ENCODE peak calls at places on chromosomes 11 and 22, in seven cellular contexts. One of them, this sample, is unnamed.

GRCh38 chr11:16786131-16786530 is 47.7 kb downstream of the C11orf58 start:
- DNase-seq in IMR-90: no peak
- DNase-seq in H9: no peak
- DNase-seq in mesendoderm: no peak
- DNase-seq in H1: no peak
- DNase-seq in trophoblast cell: no peak
- DNase-seq in neuronal stem cell: no peak
- DNase-seq in this sample: no peak

GRCh38 chr11:2885017-2885675 is 429 bp downstream of the CDKN1C start:
- DNase-seq in H9: no peak
- DNase-seq in H1: no peak
- DNase-seq in mesendoderm: peak; percentile 68
- DNase-seq in trophoblast cell: peak; percentile 54
- DNase-seq in IMR-90: peak; percentile 36
- DNase-seq in neuronal stem cell: no peak
- DNase-seq in this sample: peak; percentile 74

GRCh38 chr22:30226192-30226832 is 20.2 kb downstream of the LIF start:
- DNase-seq in mesendoderm: no peak
- DNase-seq in IMR-90: peak; percentile 56
- DNase-seq in H9: no peak
- DNase-seq in trophoblast cell: no peak
- DNase-seq in H1: no peak
- DNase-seq in neuronal stem cell: no peak
- DNase-seq in this sample: peak; percentile 71

GRCh38 chr11:125591659-125592304 is 870 bp upstream of the STT3A start:
- DNase-seq in neuronal stem cell: no peak
- DNase-seq in H1: no peak
- DNase-seq in IMR-90: peak; percentile 13
- DNase-seq in mesendoderm: no peak
- DNase-seq in H9: peak; percentile 41
- DNase-seq in trophoblast cell: peak; percentile 50
- DNase-seq in this sample: no peak

GRCh38 chr11:124943731-124944130 is 7.9 kb upstream of the HEPACAM start:
- DNase-seq in neuronal stem cell: no peak
- DNase-seq in H1: no peak
- DNase-seq in H9: no peak
- DNase-seq in mesendoderm: no peak
- DNase-seq in IMR-90: no peak
- DNase-seq in trophoblast cell: no peak
- DNase-seq in this sample: no peak

GRCh38 chr22:23313791-23314567 is 133.7 kb downstream of the BCR start:
- DNase-seq in H1: no peak
- DNase-seq in mesendoderm: no peak
- DNase-seq in trophoblast cell: no peak
- DNase-seq in IMR-90: no peak
- DNase-seq in neuronal stem cell: no peak
- DNase-seq in H9: no peak
- DNase-seq in this sample: no peak

GRCh38 chr22:37177755-37178154 is 10.3 kb downstream of the C1QTNF6 start:
- DNase-seq in H1: no peak
- DNase-seq in mesendoderm: no peak
- DNase-seq in neuronal stem cell: no peak
- DNase-seq in IMR-90: no peak
- DNase-seq in H9: no peak
- DNase-seq in trophoblast cell: no peak
- DNase-seq in this sample: no peak

GRCh38 chr11:68383976-68384501 is 71.6 kb downstream of the LRP5 start:
- DNase-seq in H9: peak; percentile 76
- DNase-seq in IMR-90: peak; percentile 40
- DNase-seq in H1: peak; percentile 33
- DNase-seq in neuronal stem cell: peak; percentile 56
- DNase-seq in trophoblast cell: peak; percentile 67
- DNase-seq in mesendoderm: peak; percentile 73
- DNase-seq in this sample: peak; percentile 44

GRCh38 chr11:405323-405975 is 9.3 kb downstream of the SIGIRR start:
- DNase-seq in trophoblast cell: no peak
- DNase-seq in neuronal stem cell: no peak
- DNase-seq in mesendoderm: no peak
- DNase-seq in IMR-90: no peak
- DNase-seq in H1: no peak
- DNase-seq in H9: no peak
- DNase-seq in this sample: no peak

GRCh38 chr11:107856981-107857517 is 1.5 kb downstream of the SLC35F2 start:
- DNase-seq in trophoblast cell: peak; percentile 37
- DNase-seq in H1: no peak
- DNase-seq in IMR-90: no peak
- DNase-seq in neuronal stem cell: no peak
- DNase-seq in H9: no peak
- DNase-seq in mesendoderm: no peak
- DNase-seq in this sample: peak; percentile 28

GRCh38 chr22:44538071-44538470 is 40.0 kb upstream of the RTL6 start:
- DNase-seq in H9: no peak
- DNase-seq in trophoblast cell: peak; percentile 82
- DNase-seq in H1: no peak
- DNase-seq in neuronal stem cell: no peak
- DNase-seq in mesendoderm: no peak
- DNase-seq in IMR-90: peak; percentile 43
- DNase-seq in this sample: peak; percentile 56

GRCh38 chr11:83649468-83649915 is 363.3 kb upstream of the CCDC90B start:
- DNase-seq in IMR-90: no peak
- DNase-seq in mesendoderm: peak; percentile 86
- DNase-seq in neuronal stem cell: peak; percentile 6
- DNase-seq in H9: no peak
- DNase-seq in H1: no peak
- DNase-seq in trophoblast cell: no peak
- DNase-seq in this sample: no peak

GRCh38 chr11:5639953-5640352 is 15.2 kb downstream of the TRIM34 start:
- DNase-seq in H9: no peak
- DNase-seq in trophoblast cell: no peak
- DNase-seq in neuronal stem cell: no peak
- DNase-seq in mesendoderm: no peak
- DNase-seq in IMR-90: no peak
- DNase-seq in H1: no peak
- DNase-seq in this sample: no peak

GRCh38 chr11:123006860-123007542 is 25.4 kb upstream of the BSX start:
- DNase-seq in H1: no peak
- DNase-seq in H9: no peak
- DNase-seq in trophoblast cell: no peak
- DNase-seq in neuronal stem cell: no peak
- DNase-seq in mesendoderm: peak; percentile 68
- DNase-seq in IMR-90: no peak
- DNase-seq in this sample: no peak

GRCh38 chr22:23054531-23055257 is 15.6 kb upstream of the GNAZ start:
- DNase-seq in H1: no peak
- DNase-seq in mesendoderm: no peak
- DNase-seq in IMR-90: no peak
- DNase-seq in trophoblast cell: no peak
- DNase-seq in H9: peak; percentile 18
- DNase-seq in neuronal stem cell: no peak
- DNase-seq in this sample: no peak

GRCh38 chr11:7575841-7576451 is 62.1 kb downstream of the PPFIBP2 start:
- DNase-seq in neuronal stem cell: no peak
- DNase-seq in H1: no peak
- DNase-seq in trophoblast cell: peak; percentile 67
- DNase-seq in H9: peak; percentile 43
- DNase-seq in mesendoderm: peak; percentile 56
- DNase-seq in IMR-90: no peak
- DNase-seq in this sample: peak; percentile 54

GRCh38 chr11:96622026-96622634 is 232.3 kb downstream of the JRKL start:
- DNase-seq in H9: no peak
- DNase-seq in H1: no peak
- DNase-seq in trophoblast cell: peak; percentile 40
- DNase-seq in mesendoderm: no peak
- DNase-seq in IMR-90: no peak
- DNase-seq in neuronal stem cell: no peak
- DNase-seq in this sample: no peak

GRCh38 chr22:36253523-36254490 is 874 bp downstream of the APOL1 start:
- DNase-seq in trophoblast cell: no peak
- DNase-seq in mesendoderm: no peak
- DNase-seq in H9: peak; percentile 9
- DNase-seq in IMR-90: no peak
- DNase-seq in neuronal stem cell: no peak
- DNase-seq in H1: no peak
- DNase-seq in this sample: no peak

GRCh38 chr11:128039140-128040021 is 548.0 kb downstream of the ETS1 start:
- DNase-seq in trophoblast cell: peak; percentile 34
- DNase-seq in neuronal stem cell: no peak
- DNase-seq in IMR-90: peak; percentile 82
- DNase-seq in H1: no peak
- DNase-seq in H9: no peak
- DNase-seq in mesendoderm: no peak
- DNase-seq in this sample: peak; percentile 52

GRCh38 chr11:93564895-93565294 is 21.7 kb upstream of the SMCO4 start:
- DNase-seq in H1: no peak
- DNase-seq in H9: no peak
- DNase-seq in trophoblast cell: no peak
- DNase-seq in neuronal stem cell: no peak
- DNase-seq in IMR-90: no peak
- DNase-seq in mesendoderm: no peak
- DNase-seq in this sample: no peak

GRCh38 chr11:64192429-64192828 is 6.5 kb downstream of the STIP1 start:
- DNase-seq in neuronal stem cell: no peak
- DNase-seq in H9: no peak
- DNase-seq in trophoblast cell: no peak
- DNase-seq in IMR-90: no peak
- DNase-seq in H1: no peak
- DNase-seq in mesendoderm: no peak
- DNase-seq in this sample: no peak

GRCh38 chr22:39490135-39490798 is 11.8 kb upstream of the MIEF1 start:
- DNase-seq in neuronal stem cell: peak; percentile 56
- DNase-seq in IMR-90: peak; percentile 65
- DNase-seq in mesendoderm: peak; percentile 89
- DNase-seq in H1: peak; percentile 39
- DNase-seq in trophoblast cell: peak; percentile 70
- DNase-seq in H9: peak; percentile 90
- DNase-seq in this sample: peak; percentile 46

GRCh38 chr11:122214567-122214966 is 98.6 kb upstream of the BLID start:
- DNase-seq in mesendoderm: no peak
- DNase-seq in H1: no peak
- DNase-seq in IMR-90: peak; percentile 76
- DNase-seq in trophoblast cell: no peak
- DNase-seq in H9: no peak
- DNase-seq in neuronal stem cell: no peak
- DNase-seq in this sample: no peak

GRCh38 chr11:118838905-118839553 is 44.7 kb upstream of the CXCR5 start:
- DNase-seq in IMR-90: no peak
- DNase-seq in trophoblast cell: no peak
- DNase-seq in neuronal stem cell: no peak
- DNase-seq in mesendoderm: no peak
- DNase-seq in H9: no peak
- DNase-seq in H1: no peak
- DNase-seq in this sample: no peak

DNA sequence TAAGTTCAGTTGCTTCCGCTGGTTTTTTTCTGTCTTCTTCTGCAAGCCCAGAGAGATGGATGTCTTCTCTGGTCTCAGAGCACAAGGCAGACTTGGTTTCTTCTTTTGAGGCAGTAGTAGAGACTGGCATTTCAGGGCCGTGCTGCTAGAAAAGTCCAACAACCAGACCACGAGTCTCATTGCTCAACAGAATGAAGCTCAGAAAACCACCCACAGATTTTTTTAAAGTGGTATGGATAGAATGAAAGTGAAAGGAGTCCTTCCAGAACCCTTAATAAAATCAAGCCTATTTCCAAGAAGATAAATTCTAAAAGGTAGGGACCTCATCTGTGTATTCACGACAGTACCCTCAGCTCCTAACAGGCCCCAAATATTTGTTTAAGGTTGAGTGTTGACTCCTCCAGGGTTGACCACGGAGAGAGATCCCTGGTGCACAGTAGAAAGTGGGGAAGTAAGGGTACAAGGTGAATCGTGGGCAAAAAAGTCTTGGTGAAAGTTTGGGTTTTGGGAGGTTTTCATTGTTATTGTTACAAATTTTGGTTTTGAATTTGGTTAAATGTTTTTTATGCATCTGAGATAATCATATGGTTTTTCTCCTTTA is 43.6 kb upstream of the DDX6 start:
- DNase-seq in IMR-90: peak; percentile 23
- DNase-seq in neuronal stem cell: no peak
- DNase-seq in trophoblast cell: peak; percentile 5
- DNase-seq in H9: no peak
- DNase-seq in mesendoderm: no peak
- DNase-seq in H1: no peak
- DNase-seq in this sample: peak; percentile 48
- H3K4me2 ChIP-seq in IMR-90: peak overlapping the region; percentile 64
- H3K4me2 ChIP-seq in neuronal stem cell: no peak overlapping the region
- H3K4me2 ChIP-seq in trophoblast cell: no peak overlapping the region
- H3K4me2 ChIP-seq in H9: no peak overlapping the region
- H3K4me2 ChIP-seq in mesendoderm: no peak overlapping the region
- H3K4me2 ChIP-seq in H1: no peak overlapping the region
- H3K4me2 ChIP-seq in this sample: no peak overlapping the region

GRCh38 chr11:114161486-114162250 is 102.2 kb downstream of the ZBTB16 start:
- DNase-seq in IMR-90: no peak
- DNase-seq in mesendoderm: no peak
- DNase-seq in H9: no peak
- DNase-seq in H1: no peak
- DNase-seq in trophoblast cell: no peak
- DNase-seq in neuronal stem cell: no peak
- DNase-seq in this sample: no peak
- H3K4ac ChIP-seq in IMR-90: no peak overlapping the region
- H3K4ac ChIP-seq in mesendoderm: no peak overlapping the region
- H3K4ac ChIP-seq in H9: no peak overlapping the region
- H3K4ac ChIP-seq in H1: no peak overlapping the region
- H3K4ac ChIP-seq in trophoblast cell: no peak overlapping the region
- H3K4ac ChIP-seq in neuronal stem cell: no peak overlapping the region
- H3K4ac ChIP-seq in this sample: peak overlapping the region; percentile 84

DNA sequence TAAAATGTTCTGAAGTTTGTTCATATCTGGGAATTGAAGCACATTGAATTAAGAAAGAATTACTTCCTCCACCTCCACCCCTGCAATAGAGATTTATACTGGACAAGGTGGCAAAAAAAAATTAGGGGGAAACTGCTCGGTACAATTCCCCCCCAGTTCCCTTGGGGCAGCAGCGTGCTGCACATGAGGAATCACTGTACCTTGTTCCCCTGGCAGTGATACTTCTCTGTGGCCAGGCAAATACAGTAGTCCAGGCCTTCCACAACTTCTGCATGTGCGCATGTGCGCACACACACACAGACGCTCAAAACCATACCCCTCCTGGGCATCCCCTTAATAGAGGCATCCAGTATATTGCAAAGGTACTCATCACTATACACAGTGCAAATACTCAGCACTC is 69.0 kb downstream of the ARFGAP2 start:
- DNase-seq in H1: no peak
- DNase-seq in mesendoderm: no peak
- DNase-seq in neuronal stem cell: no peak
- DNase-seq in trophoblast cell: no peak
- DNase-seq in IMR-90: no peak
- DNase-seq in H9: no peak
- DNase-seq in this sample: no peak
- H3K4me2 ChIP-seq in H1: no peak overlapping the region
- H3K4me2 ChIP-seq in mesendoderm: no peak overlapping the region
- H3K4me2 ChIP-seq in neuronal stem cell: no peak overlapping the region
- H3K4me2 ChIP-seq in trophoblast cell: no peak overlapping the region
- H3K4me2 ChIP-seq in IMR-90: no peak overlapping the region
- H3K4me2 ChIP-seq in H9: no peak overlapping the region
- H3K4me2 ChIP-seq in this sample: no peak overlapping the region

DNA sequence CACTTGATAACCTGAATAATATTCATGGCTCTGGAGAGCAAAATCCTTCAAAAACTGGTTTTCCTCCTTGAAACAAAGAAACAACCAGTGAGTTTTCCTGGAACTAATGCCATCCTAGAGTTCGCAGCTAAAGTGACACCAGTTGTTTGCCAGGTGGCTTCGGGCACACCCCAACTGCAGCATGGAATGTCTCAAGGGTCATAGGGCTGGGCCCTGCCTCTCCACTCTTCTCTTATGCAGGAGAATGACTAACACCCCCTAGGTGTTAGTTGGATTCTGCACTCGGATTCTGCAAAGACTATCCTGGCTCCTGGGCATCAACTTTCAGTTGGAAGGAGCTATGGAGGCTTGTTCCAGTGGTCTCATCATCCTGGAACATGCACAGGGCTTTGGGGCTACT is 98.8 kb downstream of the KIRREL3 start:
- DNase-seq in H1: no peak
- DNase-seq in H9: no peak
- DNase-seq in neuronal stem cell: no peak
- DNase-seq in trophoblast cell: no peak
- DNase-seq in IMR-90: no peak
- DNase-seq in mesendoderm: no peak
- DNase-seq in this sample: no peak
- H3K4ac ChIP-seq in H1: no peak overlapping the region
- H3K4ac ChIP-seq in H9: no peak overlapping the region
- H3K4ac ChIP-seq in neuronal stem cell: no peak overlapping the region
- H3K4ac ChIP-seq in trophoblast cell: no peak overlapping the region
- H3K4ac ChIP-seq in IMR-90: no peak overlapping the region
- H3K4ac ChIP-seq in mesendoderm: no peak overlapping the region
- H3K4ac ChIP-seq in this sample: no peak overlapping the region

This sample was measured in mesenchymal stem cell.